ENCODE peak calls at places on chromosomes 4 and X, in seven cellular contexts. B is testis, G is lower lobe of right lung, A is tibial artery, Y is NT2/D1, Q is bronchial epithelial cell, U is HL-60. V is an unnamed sample. For H3K27me3, the result is how much of the 10 kb centered on the place peaks cover.

GRCh38 chrX:69179380-69179911 is 14.2 kb upstream of the PJA1 start:
- DNase-seq in Q (no peak), A (no peak), U (no peak), Y (peak), G (no peak), B (no peak), V (no peak)

GRCh38 chr4:62487016-62487415 is 1286.9 kb downstream of the ADGRL3 start:
- DNase-seq in A (no peak), B (no peak), Q (peak), G (no peak), U (no peak), Y (no peak), V (no peak)

GRCh38 chr4:83889802-83890201 is 353.9 kb downstream of the GPAT3 start:
- DNase-seq in B (no peak), G (no peak), Q (peak), U (no peak), A (no peak), Y (no peak), V (peak)

GRCh38 chrX:111652719-111653118 is 28.3 kb upstream of the ALG13 start:
- DNase-seq in Y (no peak), G (no peak), A (no peak), B (no peak), U (no peak), Q (peak), V (no peak)

GRCh38 chrX:130336531-130336930 is 3.2 kb upstream of the SLC25A14 start:
- DNase-seq in Q (no peak), A (no peak), U (no peak), B (no peak), G (no peak), Y (no peak), V (no peak)

GRCh38 chr4:44487341-44487740 is 38.7 kb upstream of the KCTD8 start:
- DNase-seq in G (no peak), B (no peak), Q (peak), A (no peak), Y (no peak), U (no peak), V (no peak)

GRCh38 chrX:130896816-130897508 is 6.0 kb downstream of the ENOX2 start:
- DNase-seq in U (no peak), G (no peak), Y (no peak), A (no peak), B (no peak), Q (no peak), V (no peak)

GRCh38 chr4:172786039-172786792 is 382.4 kb upstream of the GALNT7 start:
- DNase-seq in A (no peak), B (peak), U (peak), G (peak), Q (peak), Y (no peak), V (no peak)

GRCh38 chr4:138398297-138398696 is 156.1 kb upstream of the SLC7A11 start:
- DNase-seq in Y (peak), G (no peak), B (no peak), A (no peak), U (no peak), Q (peak), V (no peak)

GRCh38 chrX:136909706-136910564 is 29.4 kb upstream of the RBMX start:
- DNase-seq in A (peak), G (peak), Y (peak), Q (peak), U (peak), B (peak), V (peak)

GRCh38 chr4:7420661-7421040 is 14.1 kb downstream of the PSAPL1 start:
- DNase-seq in Y (no peak), B (no peak), G (peak), U (no peak), Q (no peak), A (peak), V (no peak)

GRCh38 chr4:125044886-125045285 is 269.9 kb upstream of the FAT4 start:
- DNase-seq in Y (no peak), B (no peak), Q (no peak), A (no peak), G (no peak), U (no peak), V (no peak)

GRCh38 chr4:78937837-78938236 is 1.4 kb downstream of the PAQR3 start:
- DNase-seq in Y (no peak), B (no peak), Q (peak), U (peak), G (no peak), A (no peak), V (no peak)

GRCh38 chr4:39237179-39237578 is 54.9 kb downstream of the WDR19 start:
- DNase-seq in A (no peak), Y (no peak), Q (no peak), G (no peak), U (no peak), B (no peak), V (no peak)

GRCh38 chr4:30835044-30835443 is 114.9 kb downstream of the PCDH7 start:
- DNase-seq in Q (no peak), B (no peak), U (no peak), Y (no peak), A (no peak), G (peak), V (no peak)

GRCh38 chr4:82711158-82711785 is 87.3 kb downstream of the SCD5 start:
- DNase-seq in U (no peak), Y (no peak), A (no peak), B (no peak), Q (no peak), G (no peak), V (no peak)

GRCh38 chr4:22264261-22264660 is 251.6 kb downstream of the ADGRA3 start:
- DNase-seq in Y (no peak), A (no peak), G (no peak), B (no peak), U (no peak), Q (no peak), V (no peak)

GRCh38 chr4:151690164-151690856 is 70.5 kb downstream of the GATB start:
- DNase-seq in Y (no peak), A (no peak), B (no peak), U (no peak), G (no peak), Q (no peak), V (peak)

GRCh38 chr4:61195064-61195463 is 5.1 kb upstream of the ADGRL3 start:
- DNase-seq in G (no peak), Q (no peak), B (no peak), A (no peak), Y (no peak), U (no peak), V (peak)

GRCh38 chr4:3858046-3858730 is 92.0 kb downstream of the ADRA2C start:
- DNase-seq in G (peak), B (no peak), A (no peak), U (no peak), Y (no peak), Q (no peak), V (no peak)
- H3K27me3 ChIP-seq in G (half or more), B (under half), A (half or more), U (under half), Y (under half), Q (under half), V (under half)

GRCh38 chr4:2006367-2006766 is 2.4 kb downstream of the NELFA start:
- DNase-seq in A (no peak), Q (no peak), G (no peak), U (no peak), Y (no peak), B (no peak), V (no peak)

GRCh38 chr4:2008921-2009650 is at the start of gene NELFA:
- DNase-seq in Q (peak), B (peak), Y (peak), U (peak), G (peak), A (peak), V (peak)

GRCh38 chr4:2008671-2008920 is 178 bp downstream of the NELFA start:
- DNase-seq in B (no peak), Q (no peak), U (no peak), G (no peak), Y (no peak), A (no peak), V (no peak)

GRCh38 chr4:2007804-2008670 is 737 bp downstream of the NELFA start:
- DNase-seq in A (no peak), Y (no peak), B (peak), G (peak), U (no peak), Q (no peak), V (no peak)

DNA sequence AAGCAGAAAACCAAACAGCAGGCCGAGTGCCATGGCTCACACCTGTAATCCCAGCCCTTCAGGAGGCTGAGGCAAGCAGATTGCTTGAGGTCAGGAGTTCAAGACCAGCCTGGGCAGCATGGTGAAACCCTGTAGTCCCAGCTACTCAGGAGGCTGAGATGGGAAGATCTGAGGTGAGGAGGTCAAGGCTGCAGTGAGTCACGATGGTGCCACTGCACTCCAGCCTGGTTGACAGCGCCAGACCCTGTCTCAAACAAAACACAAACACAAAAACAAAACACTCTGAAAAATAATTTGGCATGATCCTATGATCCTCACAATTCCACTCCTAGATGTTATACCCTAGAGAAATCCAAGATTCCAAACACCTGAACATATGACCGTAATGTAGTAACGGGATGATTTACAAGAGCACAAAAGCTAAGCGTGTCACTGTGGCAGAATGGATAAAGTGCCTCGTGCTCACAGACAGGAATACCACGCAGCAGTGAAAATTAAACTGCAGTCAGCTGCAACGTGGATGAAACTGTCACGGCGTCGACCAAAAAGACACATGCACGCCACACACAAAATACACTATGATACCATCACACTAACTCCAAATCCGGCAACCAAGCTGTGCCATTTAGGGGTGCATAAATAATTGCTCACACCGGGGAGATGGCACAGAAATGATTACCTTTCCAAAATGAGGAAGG is 1.7 kb downstream of the NELFA start:
- DNase-seq in A (no peak), Y (no peak), B (no peak), Q (no peak), U (no peak), G (no peak), V (no peak)
- H3K4me3 ChIP-seq in A (peak), Y (peak), B (no peak), Q (peak), U (peak), G (peak), V (peak)

GRCh38 chrX:79235899-79236298 is 91.4 kb downstream of the GPR174 start:
- DNase-seq in Q (no peak), U (no peak), B (no peak), Y (no peak), G (no peak), A (no peak), V (no peak)

DNA sequence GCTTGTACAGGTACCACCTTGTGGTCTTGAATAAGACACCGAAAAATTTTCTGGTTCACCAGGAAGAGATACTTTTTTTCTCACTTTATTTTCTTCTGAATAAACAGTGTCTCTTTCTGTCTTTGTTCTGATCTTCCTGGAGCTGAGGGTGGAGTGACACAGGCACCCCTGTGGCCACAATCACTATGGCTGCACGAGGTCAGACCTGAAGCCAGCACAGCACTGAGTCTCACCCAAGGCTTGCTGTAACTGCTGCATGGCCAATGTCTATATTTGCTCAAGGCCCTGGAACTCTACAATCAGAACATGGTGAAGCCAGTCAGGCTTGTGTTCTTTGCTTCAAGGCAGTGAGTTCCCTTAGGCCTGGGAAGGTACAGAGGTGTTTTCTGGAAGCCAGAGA is 87.2 kb downstream of the GPR174 start:
- DNase-seq in A (no peak), G (no peak), B (no peak), Y (no peak), U (no peak), Q (no peak), V (no peak)
- H3K27me3 ChIP-seq in A (under half), G (under half), B (under half), Y (under half), U (under half), Q (under half), V (under half)

DNA sequence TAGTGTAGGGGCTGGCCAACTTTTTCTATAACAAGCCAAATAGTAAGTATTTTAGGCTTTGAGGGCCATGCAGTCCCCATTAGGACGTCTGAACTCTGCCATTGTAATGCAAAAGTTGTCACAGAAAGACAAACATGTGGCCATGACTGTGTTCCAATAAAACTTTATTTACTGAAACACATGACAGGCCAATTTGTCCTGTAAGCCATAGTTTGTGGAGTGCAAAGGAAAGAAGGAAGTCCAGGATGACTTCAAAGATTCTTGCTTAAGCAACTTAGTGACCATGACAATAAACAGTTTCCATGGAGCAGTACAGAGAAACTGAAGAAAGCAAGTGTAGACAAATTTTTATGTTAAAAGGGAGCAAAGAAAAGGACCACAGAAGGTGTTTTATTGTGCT is 35.0 kb upstream of the MYOZ2 start:
- DNase-seq in Q (no peak), A (no peak), G (no peak), B (no peak), Y (no peak), U (no peak), V (no peak)
- H3K4me3 ChIP-seq in Q (no peak), A (no peak), G (no peak), B (no peak), Y (no peak), U (no peak), V (no peak)

GRCh38 chr4:1859389-1859753 is 3.4 kb upstream of the LETM1 start:
- DNase-seq in A (no peak), Q (no peak), Y (no peak), B (no peak), U (no peak), G (no peak), V (no peak)
- H3K27me3 ChIP-seq in A (under half), Q (under half), Y (under half), B (under half), U (under half), G (under half), V (under half)

GRCh38 chrX:40087574-40088298 is 10.0 kb downstream of the BCOR start:
- DNase-seq in Q (no peak), Y (no peak), A (no peak), U (no peak), G (no peak), B (no peak), V (no peak)

GRCh38 chrX:40090050-40090804 is 7.5 kb downstream of the BCOR start:
- DNase-seq in U (no peak), G (peak), Y (no peak), A (no peak), Q (no peak), B (peak), V (no peak)

GRCh38 chrX:40090961-40091360 is 6.8 kb downstream of the BCOR start:
- DNase-seq in U (no peak), Y (no peak), G (no peak), B (no peak), A (no peak), Q (no peak), V (no peak)

GRCh38 chrX:40088299-40088625 is 9.5 kb downstream of the BCOR start:
- DNase-seq in Q (no peak), G (no peak), B (no peak), A (no peak), U (no peak), Y (no peak), V (no peak)

DNA sequence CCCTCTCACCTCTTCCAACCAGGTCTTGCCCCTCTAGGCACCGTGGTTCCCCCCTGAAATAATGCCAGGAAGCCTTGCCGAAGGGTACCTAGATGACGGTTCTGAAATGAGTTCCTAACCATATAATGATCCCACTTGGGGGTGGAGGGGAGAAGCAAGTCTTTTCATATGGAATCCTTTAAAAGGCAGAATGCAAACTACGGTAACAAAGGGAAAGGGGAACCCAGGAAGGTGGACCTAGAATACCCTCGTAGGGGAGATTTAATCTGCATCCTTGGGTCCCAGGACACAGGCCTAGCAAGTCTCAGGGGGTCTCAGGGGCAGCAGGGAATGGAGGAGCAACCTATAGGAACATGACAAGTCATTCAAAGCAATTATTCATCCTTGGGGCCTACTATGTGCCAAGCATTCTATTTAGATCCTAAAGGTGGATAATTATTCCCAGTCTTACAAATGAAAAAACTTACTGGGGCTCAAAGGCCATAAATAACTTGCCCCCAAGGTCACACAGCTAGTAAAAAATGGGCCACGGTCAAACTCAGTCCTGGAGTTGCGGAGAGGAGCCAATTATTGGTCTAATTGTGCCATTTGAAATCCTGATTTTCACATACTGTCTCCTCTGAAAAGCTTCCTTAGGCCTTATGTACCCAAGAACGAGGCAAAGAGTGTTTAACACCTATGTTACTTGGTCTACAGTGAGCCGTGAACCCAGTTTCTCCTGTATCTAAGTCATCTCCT is 8.8 kb downstream of the BCOR start:
- DNase-seq in A (no peak), B (no peak), U (no peak), G (no peak), Y (no peak), Q (no peak), V (no peak)
- H3K4me3 ChIP-seq in A (no peak), B (no peak), U (no peak), G (no peak), Y (peak), Q (no peak), V (no peak)

DNA sequence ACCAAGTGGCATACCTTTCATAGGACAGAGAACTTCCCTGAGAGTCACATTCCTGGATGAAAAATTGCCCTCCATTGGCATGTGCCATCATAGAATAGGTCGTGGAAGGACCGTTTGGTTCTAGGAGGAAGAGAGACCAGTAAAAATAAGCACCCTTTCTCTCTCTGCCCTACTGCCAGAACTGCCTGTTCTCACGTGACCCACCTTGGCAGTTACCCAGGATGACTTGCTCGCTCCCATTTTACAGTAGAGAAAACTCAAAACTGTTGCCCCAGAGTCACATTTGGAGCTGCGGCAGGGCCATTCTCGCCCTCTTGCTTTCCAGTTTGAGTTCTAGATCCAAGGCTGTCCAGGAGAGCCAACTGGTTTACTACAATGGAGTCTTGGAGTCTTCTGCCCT is 1.1 kb upstream of the NLGN3 start:
- DNase-seq in Y (no peak), G (no peak), Q (peak), B (peak), U (no peak), A (peak), V (no peak)
- H3K27me3 ChIP-seq in Y (under half), G (under half), Q (under half), B (under half), U (under half), A (under half), V (under half)

GRCh38 chr4:185017964-185018772 is at the start of gene HELT:
- DNase-seq in Q (no peak), A (no peak), B (no peak), G (no peak), Y (no peak), U (no peak), V (no peak)
- H3K4me3 ChIP-seq in Q (no peak), A (no peak), B (no peak), G (peak), Y (peak), U (no peak), V (no peak)

GRCh38 chr4:113442821-113443220 is 318.7 kb downstream of the CAMK2D start:
- DNase-seq in B (no peak), Q (no peak), U (no peak), A (no peak), G (no peak), Y (no peak), V (no peak)
- H3K27me3 ChIP-seq in B (under half), Q (under half), U (under half), A (under half), G (under half), Y (under half), V (under half)

V was measured in brain microvascular endothelial cell.